ENCODE peak calls at places on chromosomes 6 and 20, in six cellular contexts. A, H, W, N, F and B are unnamed samples.

GRCh38 chr6:71393471-71393870 is 104.9 kb downstream of the OGFRL1 start:
- DNase-seq in N (no peak), H (no peak), F (peak), W (peak), A (no peak), B (no peak)

GRCh38 chr6:45148711-45149341 is 179.3 kb upstream of the RUNX2 start:
- DNase-seq in F (peak), W (peak), A (no peak), H (peak), N (no peak), B (peak)

GRCh38 chr6:98769546-98769945 is 64.8 kb upstream of the POU3F2 start:
- DNase-seq in A (no peak), H (peak), N (no peak), F (peak), W (peak), B (no peak)

GRCh38 chr6:36329798-36330291 is 6.8 kb downstream of the BNIP5 start:
- DNase-seq in N (no peak), A (no peak), W (no peak), H (no peak), F (no peak), B (no peak)

GRCh38 chr6:18110160-18110559 is 12.3 kb downstream of the NHLRC1 start:
- DNase-seq in F (no peak), H (no peak), W (no peak), A (no peak), N (no peak), B (no peak)

GRCh38 chr6:168216741-168217140 is 102.8 kb downstream of the DACT2 start:
- DNase-seq in W (no peak), A (no peak), N (no peak), F (peak), H (no peak), B (no peak)

GRCh38 chr20:1935696-1936366 is 40.6 kb downstream of the SIRPA start:
- DNase-seq in H (no peak), F (peak), N (no peak), W (no peak), A (peak), B (no peak)

GRCh38 chr6:14476793-14477531 is 359.4 kb downstream of the CD83 start:
- DNase-seq in W (peak), N (no peak), A (peak), H (no peak), F (peak), B (peak)

GRCh38 chr20:651713-652610 is 1.0 kb downstream of the SRXN1 start:
- DNase-seq in F (no peak), A (no peak), H (peak), W (no peak), N (no peak), B (peak)

GRCh38 chr20:61929561-61929960 is 136.1 kb downstream of the TAF4 start:
- DNase-seq in F (no peak), H (no peak), W (no peak), N (peak), A (no peak), B (no peak)

GRCh38 chr20:49483018-49483705 is 694 bp upstream of the KCNB1 start:
- DNase-seq in F (no peak), W (no peak), A (no peak), N (no peak), H (no peak), B (no peak)

GRCh38 chr6:129686941-129687627 is 22.9 kb downstream of the ARHGAP18 start:
- DNase-seq in A (no peak), F (peak), W (peak), N (no peak), H (peak), B (no peak)

GRCh38 chr6:108441141-108441540 is 119.6 kb upstream of the FOXO3 start:
- DNase-seq in A (no peak), F (no peak), N (no peak), W (no peak), H (no peak), B (peak)

GRCh38 chr6:161418458-161418945 is 144.6 kb upstream of the AGPAT4 start:
- DNase-seq in N (no peak), A (no peak), W (peak), F (peak), H (peak), B (peak)

GRCh38 chr6:47631248-47632196 is 66.9 kb upstream of the ADGRF4 start:
- DNase-seq in H (peak), W (peak), N (no peak), A (no peak), F (peak), B (peak)

GRCh38 chr20:1764136-1765033 is 106.8 kb upstream of the SIRPG start:
- DNase-seq in A (peak), F (peak), N (peak), W (peak), H (peak), B (peak)

GRCh38 chr6:112180095-112180820 is 74.1 kb downstream of the LAMA4 start:
- DNase-seq in A (peak), N (no peak), W (peak), H (peak), F (peak), B (peak)

GRCh38 chr20:58713801-58714339 is 21.3 kb downstream of the NPEPL1 start:
- DNase-seq in A (peak), W (no peak), F (no peak), N (no peak), H (peak), B (no peak)

GRCh38 chr6:168916576-168917207 is 337.0 kb downstream of the THBS2 start:
- DNase-seq in W (peak), H (no peak), A (no peak), F (peak), N (no peak), B (peak)

GRCh38 chr20:41003143-41003932 is 25.3 kb upstream of the TOP1 start:
- DNase-seq in F (peak), N (peak), W (peak), H (peak), A (peak), B (peak)

GRCh38 chr6:137799950-137800568 is 67.0 kb upstream of the TNFAIP3 start:
- DNase-seq in N (no peak), H (peak), F (peak), W (peak), A (no peak), B (peak)

GRCh38 chr20:51272392-51272791 is 249.5 kb upstream of the KCNG1 start:
- DNase-seq in W (peak), N (no peak), A (no peak), F (peak), H (peak), B (no peak)

GRCh38 chr6:152746172-152746553 is 4.4 kb upstream of the VIP start:
- DNase-seq in N (no peak), A (no peak), F (peak), H (no peak), W (peak), B (peak)

GRCh38 chr20:1685304-1686052 is 27.9 kb upstream of the SIRPG start:
- DNase-seq in F (no peak), W (no peak), N (no peak), A (no peak), H (no peak), B (no peak)

GRCh38 chr6:136087986-136088385 is 162.1 kb downstream of the MTFR2 start:
- DNase-seq in W (peak), A (no peak), H (no peak), F (peak), N (no peak), B (no peak)

GRCh38 chr6:154543638-154544037 is 33.2 kb upstream of the CNKSR3 start:
- DNase-seq in H (no peak), W (no peak), F (peak), N (no peak), A (no peak), B (peak)

GRCh38 chr6:139931746-139932145 is 557.3 kb upstream of the CITED2 start:
- DNase-seq in H (no peak), F (no peak), W (no peak), A (no peak), N (no peak), B (no peak)

GRCh38 chr20:45311589-45312211 is 3.6 kb upstream of the MATN4 start:
- DNase-seq in H (peak), F (peak), A (no peak), W (peak), N (peak), B (peak)

GRCh38 chr6:144477841-144478240 is 192.7 kb downstream of the UTRN start:
- DNase-seq in W (no peak), H (no peak), F (no peak), A (no peak), N (no peak), B (peak)

GRCh38 chr6:162251257-162251656 is 476.3 kb downstream of the PRKN start:
- DNase-seq in H (peak), W (peak), A (no peak), N (no peak), F (peak), B (no peak)

GRCh38 chr6:105389543-105389942 is 13.3 kb downstream of the PREP start:
- DNase-seq in W (peak), A (no peak), N (no peak), F (no peak), H (no peak), B (no peak)

GRCh38 chr6:133170602-133171001 is 70.6 kb upstream of the EYA4 start:
- DNase-seq in F (no peak), N (no peak), W (no peak), H (no peak), A (no peak), B (peak)

GRCh38 chr20:24608926-24609667 is 139.7 kb downstream of the SYNDIG1 start:
- DNase-seq in H (no peak), N (no peak), A (no peak), F (peak), W (peak), B (peak)

GRCh38 chr6:83369692-83370091 is 61.2 kb downstream of the ME1 start:
- DNase-seq in F (no peak), A (no peak), W (no peak), N (no peak), H (no peak), B (no peak)

DNA sequence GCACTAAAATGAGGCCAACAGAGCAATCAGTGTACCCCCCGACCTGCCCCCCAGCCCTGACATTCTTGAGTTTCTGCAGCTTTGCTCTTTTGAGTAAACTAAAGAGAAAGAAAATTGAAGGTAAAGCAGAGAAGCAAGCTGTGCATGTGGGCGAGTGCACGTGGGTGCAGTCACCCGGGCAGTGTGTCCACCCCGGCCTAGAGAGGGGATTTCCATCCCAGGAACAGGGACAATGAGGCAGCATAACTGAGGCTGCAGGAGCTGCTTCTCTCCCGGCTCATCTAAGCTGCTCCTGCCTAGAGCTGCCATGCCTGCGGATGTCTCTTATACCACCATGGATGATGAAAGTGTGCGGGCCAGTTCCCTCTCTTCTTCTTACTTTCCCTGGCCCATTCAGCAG is 16.8 kb downstream of the CASS4 start:
- DNase-seq in W (no peak), N (no peak), A (no peak), F (no peak), H (no peak), B (no peak)
- H3K4me3 ChIP-seq in W (no peak), N (no peak), A (no peak), F (no peak), H (no peak), B (no peak)

GRCh38 chr6:6007311-6008113 is 787 bp upstream of the NRN1 start:
- DNase-seq in H (peak), A (no peak), W (peak), N (no peak), F (no peak), B (no peak)
- H3K4me3 ChIP-seq in H (peak), A (peak), W (peak), N (peak), F (peak), B (peak)

GRCh38 chr6:32192608-32193039 is at the start of gene GPSM3:
- DNase-seq in H (peak), F (peak), W (no peak), N (peak), A (peak), B (no peak)

GRCh38 chr6:32189742-32190053 is 304 bp downstream of the PBX2 start:
- DNase-seq in F (no peak), A (no peak), W (no peak), H (no peak), N (no peak), B (no peak)

GRCh38 chr6:32190054-32190945 is at the start of gene PBX2:
- DNase-seq in W (peak), H (peak), N (peak), F (peak), A (peak), B (peak)

GRCh38 chr6:32190946-32191677 is 1.1 kb upstream of the PBX2 start:
- DNase-seq in A (no peak), H (no peak), N (no peak), W (no peak), F (no peak), B (no peak)

DNA sequence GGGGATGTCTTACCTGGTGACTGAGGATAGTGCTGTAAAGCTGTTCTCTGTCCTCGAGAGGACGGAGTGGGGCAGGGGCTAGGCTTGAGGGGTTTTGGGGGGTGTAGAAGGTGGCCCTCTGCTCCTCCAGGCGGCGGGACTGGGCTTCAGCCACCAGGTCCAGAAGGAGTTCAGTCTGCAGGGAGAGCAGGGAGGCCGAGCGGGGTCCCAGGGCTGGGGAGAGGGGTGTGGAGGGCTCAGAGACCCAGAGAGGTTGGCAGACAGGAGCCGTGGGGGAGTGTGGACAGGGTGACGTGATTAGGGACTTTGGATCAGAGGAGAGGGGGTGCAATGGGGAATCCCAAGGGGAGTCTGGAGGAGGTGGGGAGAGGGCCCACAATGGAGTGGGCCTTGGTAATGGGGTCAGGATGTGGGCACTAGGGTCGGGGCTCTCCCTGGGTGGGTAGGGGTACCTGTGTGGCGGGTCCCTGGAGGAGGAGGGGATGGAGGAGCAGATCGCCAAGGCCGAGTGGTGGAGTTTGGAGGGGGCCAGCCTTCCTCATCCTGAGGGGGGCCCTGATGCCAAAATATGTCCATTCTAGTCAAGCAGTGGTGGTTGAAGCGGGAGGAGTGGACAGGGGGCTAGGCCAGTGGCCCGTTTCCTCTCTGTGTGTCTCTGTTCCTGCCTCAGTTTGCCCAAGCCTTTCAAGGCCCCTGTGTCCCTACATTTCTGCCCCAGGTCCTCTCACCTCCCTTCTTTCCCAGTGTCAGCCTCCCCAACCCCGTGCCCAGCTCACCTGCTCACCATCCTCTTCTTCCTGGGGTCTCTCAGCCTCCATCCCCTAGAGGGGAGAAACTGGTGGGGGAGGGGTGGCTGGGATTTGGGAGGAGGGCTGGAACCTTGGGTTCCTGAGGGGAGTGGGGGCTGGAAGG is 491 bp downstream of the GPSM3 start:
- DNase-seq in H (no peak), W (no peak), A (no peak), N (no peak), F (no peak), B (no peak)
- H3K4me3 ChIP-seq in H (peak), W (no peak), A (peak), N (peak), F (no peak), B (no peak)

DNA sequence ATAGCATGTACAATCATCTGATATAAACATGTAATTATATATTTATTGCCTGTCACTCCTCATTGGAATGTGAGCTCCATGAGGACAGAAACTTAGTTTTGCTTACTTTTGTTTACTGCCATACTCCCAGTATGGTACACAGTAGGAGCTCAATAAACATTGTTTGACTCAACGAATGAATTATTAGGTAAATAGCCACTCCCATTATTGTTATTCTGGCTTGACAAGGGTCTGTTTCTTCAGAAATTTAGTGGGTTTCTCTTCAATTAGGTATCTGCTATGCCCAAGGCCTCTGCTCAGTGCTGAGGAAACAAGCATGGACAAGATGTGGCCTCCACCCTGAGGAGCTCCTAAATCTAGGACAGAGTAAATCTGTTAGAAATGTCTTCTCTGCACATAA is 6.3 kb downstream of the BCL2L1 start:
- DNase-seq in N (no peak), A (no peak), F (no peak), W (no peak), H (no peak), B (peak)
- H3K4me3 ChIP-seq in N (peak), A (peak), F (no peak), W (no peak), H (no peak), B (peak)

GRCh38 chr6:12896208-12896733 is 179.7 kb downstream of the PHACTR1 start:
- DNase-seq in H (no peak), A (no peak), W (no peak), F (no peak), N (no peak), B (no peak)
- H3K4me3 ChIP-seq in H (no peak), A (no peak), W (no peak), F (no peak), N (no peak), B (no peak)

GRCh38 chr6:138863331-138863730 is 67.4 kb downstream of the ECT2L start:
- DNase-seq in A (no peak), H (no peak), N (no peak), W (no peak), F (no peak), B (no peak)

GRCh38 chr6:138865480-138866101 is 69.7 kb downstream of the ECT2L start:
- DNase-seq in F (no peak), N (no peak), H (no peak), W (no peak), A (no peak), B (no peak)

GRCh38 chr6:138864343-138864890 is 68.5 kb downstream of the ECT2L start:
- DNase-seq in N (no peak), H (no peak), A (no peak), F (peak), W (no peak), B (no peak)

GRCh38 chr6:138857792-138858191 is 61.9 kb downstream of the ECT2L start:
- DNase-seq in A (no peak), W (no peak), N (no peak), F (no peak), H (peak), B (no peak)

GRCh38 chr6:138862491-138862890 is 66.6 kb downstream of the ECT2L start:
- DNase-seq in W (no peak), H (no peak), N (no peak), A (no peak), F (no peak), B (no peak)
- H3K4me3 ChIP-seq in W (no peak), H (no peak), N (no peak), A (no peak), F (no peak), B (no peak)

GRCh38 chr6:42520786-42521607 is 42.8 kb upstream of the UBR2 start:
- DNase-seq in H (peak), A (no peak), N (no peak), W (peak), F (peak), B (peak)
- H3K4me3 ChIP-seq in H (no peak), A (no peak), N (no peak), W (no peak), F (no peak), B (no peak)

GRCh38 chr6:34144581-34145160 is 1.2 kb downstream of the GRM4 start:
- DNase-seq in W (no peak), A (no peak), F (no peak), H (no peak), N (peak), B (peak)
- H3K4me3 ChIP-seq in W (no peak), A (peak), F (peak), H (no peak), N (peak), B (peak)

DNA sequence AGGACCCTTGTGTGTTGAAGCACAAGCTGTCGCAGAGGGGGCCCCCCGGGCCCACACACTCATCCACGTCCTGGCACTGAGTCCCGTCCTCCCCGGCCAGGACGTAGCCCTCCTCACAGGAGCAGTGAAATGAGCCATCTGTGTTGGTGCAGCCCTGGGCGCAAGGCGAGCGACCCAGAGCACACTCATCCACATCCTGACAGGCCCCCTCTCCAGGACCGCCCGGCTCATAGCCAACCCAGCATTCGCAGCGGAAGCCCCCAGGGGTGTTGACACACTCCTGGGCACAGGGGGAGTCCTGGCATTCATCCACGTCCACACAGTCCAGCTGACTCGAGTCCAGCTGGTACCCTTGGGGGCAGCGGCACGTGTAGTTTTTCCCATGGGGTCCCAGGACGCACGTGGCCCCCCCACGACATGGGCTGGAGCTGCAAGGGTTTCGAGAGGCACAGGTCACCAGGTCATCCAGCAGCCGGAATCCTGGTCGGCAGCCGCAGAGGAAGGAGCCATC is 1.2 kb downstream of the CD93 start:
- DNase-seq in N (no peak), F (no peak), W (no peak), A (no peak), H (no peak), B (no peak)
- H3K4me3 ChIP-seq in N (peak), F (no peak), W (no peak), A (peak), H (no peak), B (no peak)